ENCODE peak calls at places on chromosome X, in eight cellular contexts. K is transverse colon, B is GM12864, C is omental fat pad, F is hepatocyte, R is BJ, E is adrenal gland, Q is PC-9. Y is an unnamed sample.

GRCh38 chrX:10062352-10062751 is 94.4 kb upstream of the CLCN4 start:
- DNase-seq in K (no peak), B (no peak), C (no peak), F (no peak), R (no peak), E (no peak), Q (peak), Y (no peak)

GRCh38 chrX:74422576-74423288 is 1.4 kb downstream of the SLC16A2 start:
- DNase-seq in K (peak), B (no peak), C (no peak), F (peak), R (no peak), E (peak), Q (no peak), Y (peak)

GRCh38 chrX:150212672-150213480 is 150.2 kb upstream of the MAMLD1 start:
- DNase-seq in K (no peak), B (no peak), C (no peak), F (peak), R (no peak), E (peak), Q (no peak), Y (no peak)

GRCh38 chrX:16042980-16043379 is 80.4 kb upstream of the GRPR start:
- DNase-seq in K (no peak), B (no peak), C (no peak), F (no peak), R (no peak), E (no peak), Q (no peak), Y (no peak)

GRCh38 chrX:132612990-132613564 is 124.2 kb upstream of the MBNL3 start:
- DNase-seq in K (peak), B (no peak), C (no peak), F (peak), R (no peak), E (peak), Q (no peak), Y (no peak)

GRCh38 chrX:78650906-78651437 is 8.2 kb downstream of the RTL3 start:
- DNase-seq in K (no peak), B (peak), C (no peak), F (no peak), R (peak), E (no peak), Q (no peak), Y (peak)

GRCh38 chrX:13697440-13697839 is 8.5 kb downstream of the RAB9A start:
- DNase-seq in K (no peak), B (peak), C (no peak), F (no peak), R (no peak), E (no peak), Q (no peak), Y (no peak)

GRCh38 chrX:39242187-39242586 is 440.9 kb downstream of the MID1IP1 start:
- DNase-seq in K (peak), B (no peak), C (no peak), F (peak), R (no peak), E (no peak), Q (no peak), Y (no peak)

GRCh38 chrX:154529206-154529612 is 13.2 kb upstream of the FAM3A start:
- DNase-seq in K (no peak), B (no peak), C (no peak), F (no peak), R (no peak), E (peak), Q (peak), Y (no peak)

GRCh38 chrX:111431007-111431406 is 19.0 kb upstream of the DCX start:
- DNase-seq in K (no peak), B (no peak), C (no peak), F (no peak), R (no peak), E (no peak), Q (no peak), Y (no peak)

GRCh38 chrX:2548731-2549423 is 48.1 kb upstream of the DHRSX start:
- DNase-seq in K (no peak), B (no peak), C (no peak), F (peak), R (no peak), E (no peak), Q (no peak), Y (no peak)
- TF ChIP-seq CTCF in K (no peak), B (no peak), C (no peak), F (peak), R (no peak), E (no peak), Q (no peak), Y (no peak)

DNA sequence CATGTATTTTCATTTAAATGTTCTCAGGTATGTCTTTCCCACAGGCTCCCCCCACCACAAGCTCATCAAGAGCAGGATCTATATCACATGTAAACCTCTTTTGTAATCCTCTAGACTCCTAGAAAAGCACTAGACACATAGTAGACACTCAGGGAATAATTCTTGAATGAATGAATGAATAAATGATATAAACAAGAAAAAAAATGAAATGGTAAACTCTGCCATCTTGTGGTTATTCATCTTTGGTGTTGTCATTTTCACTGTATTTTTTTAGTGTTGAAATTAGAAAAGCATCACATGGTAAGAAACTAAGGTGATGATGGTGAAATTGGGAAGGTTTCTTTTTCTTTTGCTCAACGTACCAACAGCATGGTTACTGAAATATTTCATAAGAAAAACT is 34.2 kb upstream of the C1GALT1C1 start:
- DNase-seq in K (no peak), B (no peak), C (no peak), F (no peak), R (no peak), E (no peak), Q (peak), Y (no peak)
- TF ChIP-seq CTCF in K (peak), B (no peak), C (no peak), F (peak), R (no peak), E (peak), Q (peak), Y (no peak)

DNA sequence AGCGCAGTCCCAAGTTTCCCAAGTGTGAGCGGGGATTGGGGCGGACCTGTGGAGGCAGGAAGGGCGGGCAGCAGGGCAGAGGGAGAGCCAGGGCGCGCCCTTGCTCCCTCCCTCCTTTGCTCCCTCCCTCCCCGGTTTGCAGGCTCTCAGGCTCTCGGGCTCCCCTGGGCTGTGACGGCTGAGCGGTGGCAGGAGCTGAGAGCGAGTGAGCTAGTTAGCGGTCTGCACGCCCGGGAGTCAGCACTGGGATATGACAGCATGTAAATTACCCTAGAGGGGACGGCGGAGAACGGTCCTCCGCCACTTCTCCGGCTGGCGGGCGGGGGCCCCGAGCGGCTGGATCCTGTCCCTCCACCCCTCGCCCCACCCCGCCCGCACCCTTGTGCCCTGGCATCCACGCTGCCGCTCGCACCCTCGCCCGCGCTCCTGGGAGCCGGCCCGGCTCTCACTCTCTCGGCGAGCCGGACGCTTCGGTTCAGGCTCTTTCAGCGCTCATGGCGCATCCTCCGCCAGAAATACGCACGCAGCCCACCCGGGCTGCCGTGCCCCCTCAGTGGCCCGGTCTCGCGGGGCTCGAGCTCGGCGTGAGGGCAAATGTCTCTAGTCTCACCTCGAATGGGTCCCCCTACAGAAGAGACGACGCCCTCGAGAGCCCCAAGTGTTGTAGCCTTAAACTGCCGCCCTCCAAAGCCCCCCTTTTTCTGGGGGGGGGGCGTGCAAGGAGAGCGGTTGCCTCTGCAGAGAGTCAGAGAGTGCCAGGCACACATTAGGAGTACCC is at the start of gene TSC22D3:
- DNase-seq in K (peak), B (no peak), C (no peak), F (peak), R (peak), E (peak), Q (peak), Y (no peak)
- TF ChIP-seq CTCF in K (no peak), B (no peak), C (no peak), F (peak), R (peak), E (no peak), Q (no peak), Y (peak)

DNA sequence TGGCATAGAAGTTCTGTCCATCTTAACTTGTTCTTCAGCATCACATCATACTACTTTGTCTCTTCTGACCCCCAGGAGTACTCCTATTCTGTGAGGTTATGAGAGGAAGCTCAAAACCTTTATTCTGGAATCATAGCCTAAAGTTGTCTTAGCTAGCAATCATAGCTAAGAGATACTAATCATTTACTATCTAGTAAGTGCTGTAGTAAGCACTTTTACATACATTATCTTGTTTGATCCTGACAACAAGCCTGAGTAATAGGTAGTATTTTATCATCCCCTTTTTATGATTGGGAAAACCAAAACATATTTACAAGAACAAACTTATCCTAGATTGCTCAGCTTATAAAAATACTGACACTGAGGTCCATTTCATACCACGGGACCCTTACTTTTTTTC is 14.3 kb upstream of the LHFPL1 start:
- DNase-seq in K (no peak), B (no peak), C (no peak), F (no peak), R (no peak), E (no peak), Q (no peak), Y (no peak)
- TF ChIP-seq CTCF in K (no peak), B (no peak), C (no peak), F (no peak), R (no peak), E (no peak), Q (no peak), Y (no peak)

GRCh38 chrX:31656013-31656412 is 584.2 kb upstream of the FTHL17 start:
- DNase-seq in K (no peak), B (no peak), C (no peak), F (no peak), R (peak), E (no peak), Q (no peak), Y (no peak)

GRCh38 chrX:31653395-31653794 is 581.6 kb upstream of the FTHL17 start:
- DNase-seq in K (no peak), B (no peak), C (no peak), F (no peak), R (no peak), E (no peak), Q (no peak), Y (no peak)

GRCh38 chrX:31661280-31661679 is 589.4 kb upstream of the FTHL17 start:
- DNase-seq in K (no peak), B (no peak), C (no peak), F (no peak), R (no peak), E (no peak), Q (no peak), Y (no peak)

GRCh38 chrX:31663172-31663571 is 591.3 kb upstream of the FTHL17 start:
- DNase-seq in K (no peak), B (no peak), C (no peak), F (no peak), R (no peak), E (no peak), Q (no peak), Y (no peak)

GRCh38 chrX:31658360-31658759 is 586.5 kb upstream of the FTHL17 start:
- DNase-seq in K (no peak), B (no peak), C (no peak), F (peak), R (no peak), E (no peak), Q (no peak), Y (no peak)
- TF ChIP-seq CTCF in K (peak), B (no peak), C (no peak), F (peak), R (peak), E (peak), Q (peak), Y (peak)

GRCh38 chrX:108736509-108737479 is at the start of gene IRS4:
- DNase-seq in K (no peak), B (no peak), C (no peak), F (peak), R (no peak), E (no peak), Q (no peak), Y (no peak)
- TF ChIP-seq CTCF in K (no peak), B (no peak), C (no peak), F (peak), R (no peak), E (no peak), Q (no peak), Y (no peak)

GRCh38 chrX:138031715-138032114 is 465.8 kb downstream of the ZIC3 start:
- DNase-seq in K (no peak), B (no peak), C (no peak), F (no peak), R (no peak), E (no peak), Q (no peak), Y (no peak)

GRCh38 chrX:138020941-138021340 is 455.0 kb downstream of the ZIC3 start:
- DNase-seq in K (no peak), B (no peak), C (no peak), F (no peak), R (no peak), E (no peak), Q (no peak), Y (no peak)

GRCh38 chrX:138026211-138026610 is 460.3 kb downstream of the ZIC3 start:
- DNase-seq in K (no peak), B (no peak), C (no peak), F (peak), R (no peak), E (no peak), Q (no peak), Y (no peak)
- TF ChIP-seq CTCF in K (no peak), B (peak), C (no peak), F (peak), R (no peak), E (peak), Q (peak), Y (peak)

GRCh38 chrX:40539214-40540142 is 41.3 kb upstream of the ATP6AP2 start:
- DNase-seq in K (peak), B (peak), C (peak), F (peak), R (peak), E (peak), Q (no peak), Y (peak)

GRCh38 chrX:40544343-40545250 is 36.2 kb upstream of the ATP6AP2 start:
- DNase-seq in K (no peak), B (no peak), C (no peak), F (no peak), R (no peak), E (no peak), Q (no peak), Y (no peak)

GRCh38 chrX:40542972-40543371 is 37.8 kb upstream of the ATP6AP2 start:
- DNase-seq in K (no peak), B (no peak), C (no peak), F (no peak), R (no peak), E (no peak), Q (no peak), Y (no peak)

GRCh38 chrX:40543661-40544328 is 37.0 kb upstream of the ATP6AP2 start:
- DNase-seq in K (no peak), B (peak), C (no peak), F (peak), R (no peak), E (no peak), Q (peak), Y (no peak)

GRCh38 chrX:40542208-40542607 is 38.6 kb upstream of the ATP6AP2 start:
- DNase-seq in K (no peak), B (no peak), C (no peak), F (no peak), R (no peak), E (no peak), Q (no peak), Y (no peak)
- TF ChIP-seq CTCF in K (no peak), B (peak), C (no peak), F (peak), R (no peak), E (no peak), Q (no peak), Y (no peak)

Y was measured in AG09319.